ENCODE peak calls at places on chromosomes 5 and 9, in five cellular contexts. Z is uterus, M is esophagus squamous epithelium, R is A549, V is pancreas. F is an unnamed sample.
A peak's percentile ranks its signal among the peaks of the same experiment; 100 is the strongest.

GRCh38 chr9:87640385-87640795 is 85.5 kb upstream of the CTSL start:
- DNase-seq in Z (no peak), M (no peak), R (no peak), V (peak; percentile 72), F (no peak)

GRCh38 chr9:91178281-91179236 is 183.2 kb downstream of the AUH start:
- DNase-seq in Z (no peak), M (no peak), R (no peak), V (no peak), F (no peak)

GRCh38 chr5:8184455-8185063 is 315.6 kb downstream of the MTRR start:
- DNase-seq in Z (no peak), M (no peak), R (peak; percentile 37), V (peak; percentile 68), F (no peak)

GRCh38 chr5:138913773-138914172 is 38.6 kb upstream of the LRRTM2 start:
- DNase-seq in Z (no peak), M (no peak), R (no peak), V (no peak), F (no peak)

GRCh38 chr5:178090856-178091255 is 22.5 kb upstream of the N4BP3 start:
- DNase-seq in Z (no peak), M (no peak), R (no peak), V (no peak), F (no peak)

GRCh38 chr5:172482156-172483020 is 28.1 kb upstream of the SH3PXD2B start:
- DNase-seq in Z (no peak), M (no peak), R (no peak), V (no peak), F (no peak)

GRCh38 chr5:95924720-95925119 is 36.9 kb downstream of the ELL2 start:
- DNase-seq in Z (no peak), M (no peak), R (peak; percentile 25), V (peak; percentile 62), F (no peak)

GRCh38 chr5:152187668-152188067 is 217.4 kb downstream of the NMUR2 start:
- DNase-seq in Z (no peak), M (no peak), R (no peak), V (no peak), F (no peak)

GRCh38 chr9:3441197-3441816 is 84.5 kb downstream of the RFX3 start:
- DNase-seq in Z (no peak), M (no peak), R (peak; percentile 74), V (peak; percentile 61), F (no peak)

GRCh38 chr5:78671609-78672008 is 23.0 kb upstream of the LHFPL2 start:
- DNase-seq in Z (peak; percentile 32), M (no peak), R (peak; percentile 14), V (no peak), F (no peak)

GRCh38 chr9:91433180-91433579 is 9.5 kb upstream of the NFIL3 start:
- DNase-seq in Z (no peak), M (no peak), R (peak; percentile 91), V (no peak), F (no peak)

GRCh38 chr9:119027901-119028699 is 341.1 kb downstream of the BRINP1 start:
- DNase-seq in Z (no peak), M (no peak), R (no peak), V (no peak), F (no peak)

GRCh38 chr5:103476776-103477175 is 85.8 kb downstream of the NUDT12 start:
- DNase-seq in Z (no peak), M (no peak), R (no peak), V (no peak), F (no peak)

GRCh38 chr9:71683598-71684235 is 84.6 kb downstream of the CEMIP2 start:
- DNase-seq in Z (no peak), M (no peak), R (no peak), V (no peak), F (no peak)

GRCh38 chr5:116444373-116445058 is 130.1 kb downstream of the SEMA6A start:
- DNase-seq in Z (no peak), M (no peak), R (no peak), V (no peak), F (no peak)

GRCh38 chr9:135909371-135909770 is 2.0 kb upstream of the CAMSAP1 start:
- DNase-seq in Z (no peak), M (no peak), R (no peak), V (no peak), F (no peak)

GRCh38 chr9:27124151-27124550 is 15.1 kb downstream of the TEK start:
- DNase-seq in Z (no peak), M (no peak), R (no peak), V (no peak), F (no peak)

GRCh38 chr5:107242411-107242810 is 428.3 kb downstream of the EFNA5 start:
- DNase-seq in Z (no peak), M (no peak), R (no peak), V (no peak), F (no peak)

GRCh38 chr5:150774145-150774544 is 4.4 kb upstream of the SMIM3 start:
- DNase-seq in Z (no peak), M (no peak), R (no peak), V (no peak), F (no peak)

GRCh38 chr5:119435436-119436132 is 16.7 kb upstream of the HSD17B4 start:
- DNase-seq in Z (no peak), M (peak; percentile 15), R (peak; percentile 72), V (peak; percentile 53), F (peak; percentile 31)

GRCh38 chr9:101999441-101999840 is 261.0 kb upstream of the GRIN3A start:
- DNase-seq in Z (no peak), M (no peak), R (no peak), V (no peak), F (no peak)

GRCh38 chr5:98769256-98770157 is 4.0 kb upstream of the RGMB start:
- DNase-seq in Z (peak; percentile 42), M (no peak), R (peak; percentile 16), V (peak; percentile 48), F (no peak)

GRCh38 chr9:87336914-87337333 is 160.7 kb upstream of the DAPK1 start:
- DNase-seq in Z (no peak), M (no peak), R (peak; percentile 88), V (peak; percentile 74), F (no peak)

GRCh38 chr9:104362912-104363472 is 141.1 kb upstream of the OR13F1 start:
- DNase-seq in Z (no peak), M (no peak), R (no peak), V (no peak), F (no peak)

GRCh38 chr9:132183134-132183533 is 21.3 kb downstream of the NTNG2 start:
- DNase-seq in Z (no peak), M (no peak), R (no peak), V (no peak), F (no peak)

GRCh38 chr5:10307206-10308148 is at the start of gene CMBL:
- DNase-seq in Z (peak; percentile 49), M (no peak), R (peak; percentile 64), V (peak; percentile 51), F (no peak)

GRCh38 chr9:87156247-87156646 is 208.9 kb upstream of the GAS1 start:
- DNase-seq in Z (no peak), M (no peak), R (no peak), V (no peak), F (no peak)

GRCh38 chr9:111657051-111657450 is 4.4 kb upstream of the GNG10 start:
- DNase-seq in Z (no peak), M (no peak), R (no peak), V (no peak), F (no peak)

GRCh38 chr9:125829743-125830142 is 82.6 kb downstream of the PBX3 start:
- DNase-seq in Z (no peak), M (no peak), R (no peak), V (no peak), F (peak; percentile 30)

GRCh38 chr5:29389993-29390392 is 1803.5 kb upstream of the CDH6 start:
- DNase-seq in Z (no peak), M (no peak), R (no peak), V (no peak), F (no peak)

GRCh38 chr5:93585753-93586385 is 2.8 kb downstream of the NR2F1 start:
- DNase-seq in Z (peak; percentile 49), M (no peak), R (no peak), V (no peak), F (no peak)

GRCh38 chr5:39114155-39114554 is 40.0 kb upstream of the RICTOR start:
- DNase-seq in Z (no peak), M (no peak), R (no peak), V (no peak), F (no peak)

GRCh38 chr5:133554279-133554678 is 58.1 kb downstream of the FSTL4 start:
- DNase-seq in Z (no peak), M (no peak), R (no peak), V (no peak), F (no peak)

DNA sequence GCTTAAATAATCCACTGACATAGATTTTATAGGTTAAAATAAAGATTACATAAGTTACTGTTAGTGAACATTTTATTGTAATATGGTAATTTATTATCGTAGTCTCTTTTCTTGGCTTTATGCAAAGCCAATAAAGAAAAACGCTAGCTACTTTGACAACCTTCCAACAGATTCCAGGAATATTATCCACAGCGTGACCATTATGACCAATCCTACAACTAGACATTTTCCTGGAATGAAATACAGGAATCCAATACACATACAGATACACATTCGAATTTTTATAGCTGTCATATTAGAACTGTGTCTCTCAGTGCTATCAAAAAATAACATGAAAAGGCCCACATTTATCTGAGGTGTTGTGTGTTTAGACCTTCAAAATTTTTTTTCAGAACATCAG is 13.1 kb downstream of the RPS23 start:
- DNase-seq in Z (no peak), M (no peak), R (no peak), V (no peak), F (no peak)
- H3K4me3 ChIP-seq in Z (no peak overlapping the region), M (no peak overlapping the region), R (no peak overlapping the region), V (no peak overlapping the region), F (no peak overlapping the region)

GRCh38 chr5:168779333-168779732 is 200.2 kb upstream of the PANK3 start:
- DNase-seq in Z (no peak), M (no peak), R (no peak), V (no peak), F (no peak)
- H3K9me3 ChIP-seq in Z (no peaks in the 10 kb centered on the region), M (no peaks in the 10 kb centered on the region), R (no peaks in the 10 kb centered on the region), V (no peaks in the 10 kb centered on the region), F (no peaks in the 10 kb centered on the region)

DNA sequence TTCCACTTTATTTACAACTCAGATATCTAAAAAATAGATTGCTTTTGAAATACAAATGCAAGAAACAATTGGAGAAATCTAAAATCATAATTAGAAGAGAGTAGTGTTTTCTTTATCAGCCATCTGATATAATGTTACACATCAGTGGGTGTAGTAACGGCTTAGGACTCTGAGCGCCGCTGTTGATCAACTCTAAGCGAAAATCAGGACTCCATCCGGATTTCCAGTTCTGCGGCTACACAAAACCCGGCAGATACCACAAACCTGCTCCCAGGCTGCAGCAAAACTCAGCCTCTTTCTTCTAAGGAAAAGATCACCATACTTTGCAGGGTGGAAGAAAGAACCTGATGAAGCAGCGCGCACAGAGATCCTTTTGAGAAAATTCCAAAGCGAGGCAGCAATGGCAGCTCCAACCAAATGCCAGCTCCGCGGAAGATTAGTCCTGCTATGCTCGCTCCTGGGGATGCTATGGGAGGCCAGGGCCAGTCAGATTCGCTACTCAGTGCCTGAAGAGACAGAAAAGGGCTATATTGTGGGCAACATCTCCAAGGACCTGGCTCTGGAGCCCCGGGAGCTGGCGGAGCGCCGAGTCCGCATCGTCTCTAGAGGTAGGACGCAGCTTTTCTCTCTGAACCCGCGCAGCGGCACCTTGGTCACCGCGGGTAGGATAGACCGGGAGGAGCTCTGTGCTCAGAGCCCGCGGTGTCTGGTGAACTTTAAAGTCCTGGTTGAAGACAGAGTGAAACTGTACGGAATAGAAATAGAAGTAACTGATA is at the start of gene PCDHGA9:
- DNase-seq in Z (no peak), M (no peak), R (no peak), V (no peak), F (no peak)
- H3K4me3 ChIP-seq in Z (peak within 1 kb of the TSS; percentile 16), M (no peak within 1 kb of the TSS), R (no peak within 1 kb of the TSS), V (no peak within 1 kb of the TSS), F (no peak within 1 kb of the TSS)

GRCh38 chr5:15731686-15732085 is 231.7 kb downstream of the FBXL7 start:
- DNase-seq in Z (no peak), M (no peak), R (no peak), V (no peak), F (no peak)

GRCh38 chr5:15722305-15722704 is 222.3 kb downstream of the FBXL7 start:
- DNase-seq in Z (no peak), M (no peak), R (no peak), V (no peak), F (no peak)

GRCh38 chr5:15727375-15727774 is 227.4 kb downstream of the FBXL7 start:
- DNase-seq in Z (no peak), M (no peak), R (no peak), V (no peak), F (no peak)
- H3K9me3 ChIP-seq in Z (no peaks in the 10 kb centered on the region), M (peaks cover 33% of the 10 kb centered on the region), R (peaks cover 3% of the 10 kb centered on the region), V (no peaks in the 10 kb centered on the region), F (no peaks in the 10 kb centered on the region)